ENCODE peak calls at places on chromosome 10, in six cellular contexts. H is AG09309, Q is right lobe of liver, G is HL-60, U is brain microvascular endothelial cell, M is fibroblast of lung. T is an unnamed sample.
A peak's percentile ranks its signal among the peaks of the same experiment; 100 is the strongest.

GRCh38 chr10:45144666-45145065 is 143.9 kb downstream of the ZNF22 start:
- DNase-seq in H (no peak), Q (no peak), G (no peak), U (no peak), M (no peak), T (no peak)

GRCh38 chr10:76397957-76398665 is 966.7 kb downstream of the LRMDA start:
- DNase-seq in H (no peak), Q (no peak), G (no peak), U (peak; percentile 43), M (peak; percentile 93), T (no peak)

GRCh38 chr10:10818082-10818481 is 199.6 kb upstream of the CELF2 start:
- DNase-seq in H (no peak), Q (no peak), G (no peak), U (peak; percentile 42), M (peak; percentile 53), T (peak; percentile 28)

GRCh38 chr10:79431891-79432831 is 13.3 kb downstream of the ZCCHC24 start:
- DNase-seq in H (no peak), Q (no peak), G (no peak), U (no peak), M (peak; percentile 35), T (no peak)

GRCh38 chr10:30359373-30360206 is 10.5 kb upstream of the MTPAP start:
- DNase-seq in H (no peak), Q (peak; percentile 61), G (peak; percentile 53), U (peak; percentile 45), M (peak; percentile 31), T (no peak)

GRCh38 chr10:86366033-86366901 is at the start of gene GRID1:
- DNase-seq in H (no peak), Q (peak; percentile 60), G (no peak), U (no peak), M (peak; percentile 17), T (no peak)

GRCh38 chr10:44982114-44982460 is 3.5 kb upstream of the DEPP1 start:
- DNase-seq in H (no peak), Q (peak; percentile 74), G (no peak), U (peak; percentile 21), M (peak; percentile 67), T (no peak)

GRCh38 chr10:10540383-10540782 is 477.3 kb upstream of the CELF2 start:
- DNase-seq in H (no peak), Q (no peak), G (no peak), U (no peak), M (no peak), T (no peak)

GRCh38 chr10:24382979-24383663 is 174.2 kb downstream of the KIAA1217 start:
- DNase-seq in H (no peak), Q (no peak), G (no peak), U (peak; percentile 4), M (peak; percentile 87), T (no peak)

GRCh38 chr10:81414038-81414437 is 461.0 kb upstream of the NRG3 start:
- DNase-seq in H (no peak), Q (peak; percentile 29), G (no peak), U (no peak), M (no peak), T (no peak)
- TF ChIP-seq CTCF in H (no peak), Q (peak; percentile 32), G (no peak), U (no peak), M (no peak), T (no peak)

DNA sequence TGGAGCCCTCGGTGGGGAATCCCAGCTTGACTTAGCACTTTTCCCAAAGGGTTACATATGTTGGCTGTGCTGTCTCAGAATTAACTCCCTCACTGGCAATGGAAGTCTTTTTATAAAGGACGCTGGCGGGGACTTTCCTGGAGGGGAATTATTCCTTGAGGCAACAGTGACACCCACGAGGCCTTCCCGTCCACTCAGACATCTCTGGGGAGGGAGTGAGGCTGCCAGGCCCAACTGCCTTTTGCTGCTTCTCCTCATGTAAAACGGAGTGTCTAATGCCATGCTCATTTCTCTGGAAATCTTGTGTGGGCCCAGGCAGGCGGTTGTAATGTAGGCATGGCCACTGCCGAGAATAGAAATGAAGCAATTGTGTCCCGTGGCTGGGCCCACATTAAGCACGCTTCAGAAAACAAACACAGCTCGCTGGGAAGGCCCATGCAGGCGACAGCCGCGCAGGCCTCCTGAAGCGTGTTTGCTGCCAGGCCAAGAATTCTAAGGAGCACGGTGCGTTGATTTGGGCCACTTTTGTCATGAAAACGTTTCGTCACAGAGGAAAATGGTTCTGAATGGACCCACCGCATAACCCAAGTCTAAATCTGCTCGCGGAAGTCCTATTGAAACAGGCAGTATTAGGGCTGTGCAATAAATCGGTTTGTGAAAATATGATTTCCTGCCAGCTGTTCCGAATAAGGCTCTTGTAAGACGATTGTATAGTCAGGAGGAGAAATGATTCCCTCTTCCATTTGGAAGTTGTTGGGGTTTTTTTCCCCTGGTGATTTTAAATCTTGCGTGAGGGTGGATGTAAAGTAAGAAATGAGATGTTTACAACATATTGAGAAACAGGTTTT is 104.1 kb upstream of the CHST15 start:
- DNase-seq in H (no peak), Q (no peak), G (no peak), U (no peak), M (no peak), T (no peak)
- H3K4me3 ChIP-seq in H (no peak overlapping the region), Q (no peak overlapping the region), G (no peak overlapping the region), U (no peak overlapping the region), M (no peak overlapping the region), T (no peak overlapping the region)

GRCh38 chr10:70479626-70480253 is 1.2 kb downstream of the PALD1 start:
- DNase-seq in H (no peak), Q (no peak), G (no peak), U (no peak), M (no peak), T (no peak)

GRCh38 chr10:70478191-70479160 is at the start of gene PALD1:
- DNase-seq in H (no peak), Q (peak; percentile 68), G (peak; percentile 76), U (no peak), M (peak; percentile 58), T (no peak)

GRCh38 chr10:70480254-70480861 is 1.8 kb downstream of the PALD1 start:
- DNase-seq in H (no peak), Q (no peak), G (peak; percentile 76), U (no peak), M (no peak), T (no peak)

GRCh38 chr10:70477661-70478162 is 855 bp upstream of the PALD1 start:
- DNase-seq in H (no peak), Q (peak; percentile 40), G (peak; percentile 62), U (no peak), M (peak; percentile 38), T (no peak)

DNA sequence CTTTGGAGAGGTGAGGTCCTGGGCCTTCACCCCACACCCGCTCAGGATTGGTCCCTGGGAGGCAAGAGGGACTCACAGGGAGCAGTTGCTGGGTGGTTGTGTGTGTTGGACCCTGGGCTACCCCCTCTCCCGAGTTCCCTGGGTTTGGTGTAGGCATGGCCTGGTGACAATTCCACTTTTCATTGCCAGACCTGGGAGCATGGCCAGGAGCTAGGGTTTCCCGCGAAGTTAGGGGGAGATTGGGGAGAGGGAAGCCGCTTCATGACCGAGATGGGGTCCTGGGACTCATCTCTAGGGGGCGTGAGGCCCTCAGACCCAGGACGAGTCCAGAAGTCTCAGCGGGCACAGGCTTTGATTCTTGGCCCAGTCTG is 579 bp downstream of the PALD1 start:
- DNase-seq in H (no peak), Q (no peak), G (no peak), U (no peak), M (no peak), T (no peak)
- TF ChIP-seq CTCF in H (no peak), Q (no peak), G (no peak), U (peak; percentile 25), M (peak; percentile 10), T (no peak)

GRCh38 chr10:60497364-60497763 is 107.7 kb upstream of the ANK3 start:
- DNase-seq in H (no peak), Q (no peak), G (no peak), U (no peak), M (peak; percentile 53), T (no peak)
- H3K4me3 ChIP-seq in H (no peak overlapping the region), Q (no peak overlapping the region), G (no peak overlapping the region), U (no peak overlapping the region), M (no peak overlapping the region), T (no peak overlapping the region)

GRCh38 chr10:128912568-128913311 is 554.3 kb upstream of the MGMT start:
- DNase-seq in H (no peak), Q (no peak), G (no peak), U (no peak), M (no peak), T (no peak)

GRCh38 chr10:128907155-128907554 is 559.9 kb upstream of the MGMT start:
- DNase-seq in H (no peak), Q (no peak), G (no peak), U (no peak), M (no peak), T (no peak)

GRCh38 chr10:128908109-128908898 is 558.7 kb upstream of the MGMT start:
- DNase-seq in H (no peak), Q (no peak), G (peak; percentile 68), U (no peak), M (no peak), T (no peak)
- TF ChIP-seq CTCF in H (no peak), Q (no peak), G (no peak), U (no peak), M (no peak), T (no peak)

GRCh38 chr10:117366741-117367140 is 8.5 kb downstream of the PDZD8 start:
- DNase-seq in H (no peak), Q (no peak), G (no peak), U (no peak), M (no peak), T (no peak)

GRCh38 chr10:117374506-117375359 is 507 bp downstream of the PDZD8 start:
- DNase-seq in H (no peak), Q (peak; percentile 57), G (peak; percentile 58), U (no peak), M (peak; percentile 56), T (no peak)

GRCh38 chr10:117373848-117374505 is 1.3 kb downstream of the PDZD8 start:
- DNase-seq in H (no peak), Q (peak; percentile 68), G (peak; percentile 74), U (no peak), M (peak; percentile 49), T (no peak)

GRCh38 chr10:117367718-117368117 is 7.5 kb downstream of the PDZD8 start:
- DNase-seq in H (no peak), Q (no peak), G (no peak), U (no peak), M (no peak), T (no peak)

DNA sequence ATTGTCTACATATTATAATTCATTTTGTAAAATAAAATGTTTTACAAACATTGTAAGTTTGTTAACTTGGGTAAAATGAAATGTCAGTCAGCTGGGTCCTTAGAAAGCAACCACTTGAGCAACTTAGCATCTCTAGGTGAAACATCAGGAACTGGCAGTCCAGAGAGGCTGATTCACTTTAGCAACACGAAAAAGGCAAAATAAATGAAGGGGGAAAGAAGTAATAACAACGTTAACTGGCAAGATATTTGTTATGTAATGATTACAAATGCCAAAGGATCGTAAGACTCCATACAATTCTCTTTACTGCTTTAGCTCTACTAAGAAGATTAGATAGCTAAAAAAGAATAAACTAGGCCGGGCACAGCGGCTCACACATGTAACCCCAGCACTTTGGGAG is 5.0 kb downstream of the PDZD8 start:
- DNase-seq in H (no peak), Q (no peak), G (no peak), U (no peak), M (peak; percentile 84), T (no peak)
- H3K4me3 ChIP-seq in H (no peak overlapping the region), Q (no peak overlapping the region), G (peak overlapping the region; percentile 94), U (no peak overlapping the region), M (no peak overlapping the region), T (no peak overlapping the region)

T was measured in AG04449.